ENCODE peak calls at places on chromosomes 6 and 20, in four cellular contexts. C is osteocyte, I is tibial nerve, D is HL-60. P is an unnamed sample.

GRCh38 chr20:542777-543368 is 717 bp downstream of the CSNK2A1 start:
- DNase-seq in I (no peak), D (no peak), C (peak; percentile 76), P (no peak)

GRCh38 chr6:85569323-85569722 is 24.3 kb downstream of the SNX14 start:
- DNase-seq in D (no peak), C (no peak), I (no peak), P (no peak)

GRCh38 chr6:43979525-43979924 is 147.7 kb downstream of the MRPL14 start:
- DNase-seq in C (no peak), I (no peak), D (no peak), P (no peak)

GRCh38 chr6:71979911-71980310 is 93.6 kb downstream of the RIMS1 start:
- DNase-seq in D (no peak), I (no peak), C (no peak), P (no peak)

GRCh38 chr6:42960243-42961019 is at the start of gene GNMT:
- DNase-seq in I (no peak), D (no peak), C (no peak), P (no peak)

GRCh38 chr6:107264357-107264831 is 149.1 kb upstream of the BEND3 start:
- DNase-seq in C (no peak), I (no peak), D (no peak), P (no peak)

GRCh38 chr20:60137657-60138245 is 179.5 kb downstream of the CDH26 start:
- DNase-seq in I (no peak), D (no peak), C (no peak), P (no peak)

GRCh38 chr6:21522773-21523490 is 70.6 kb upstream of the SOX4 start:
- DNase-seq in C (no peak), D (no peak), I (no peak), P (no peak)

GRCh38 chr6:85364354-85364753 is 85.5 kb upstream of the NT5E start:
- DNase-seq in I (no peak), D (no peak), C (no peak), P (no peak)

GRCh38 chr20:23484081-23484480 is 6.8 kb upstream of the CST8 start:
- DNase-seq in D (no peak), I (no peak), C (no peak), P (no peak)

GRCh38 chr20:39083781-39084180 is 121.6 kb downstream of the DHX35 start:
- DNase-seq in I (no peak), D (no peak), C (no peak), P (no peak)

GRCh38 chr6:26065952-26066380 is 21.3 kb upstream of the HFE start:
- DNase-seq in D (peak; percentile 47), C (no peak), I (peak; percentile 77), P (no peak)

GRCh38 chr20:33026779-33027759 is 4.4 kb upstream of the BPIFB6 start:
- DNase-seq in I (no peak), D (no peak), C (no peak), P (no peak)

GRCh38 chr6:18823782-18824386 is 436.7 kb downstream of the RNF144B start:
- DNase-seq in D (peak; percentile 29), C (no peak), I (no peak), P (no peak)

GRCh38 chr6:73362869-73363536 is 545 bp downstream of the KHDC3L start:
- DNase-seq in C (no peak), I (no peak), D (no peak), P (no peak)

GRCh38 chr6:62362097-62362496 is 76.1 kb upstream of the KHDRBS2 start:
- DNase-seq in D (no peak), I (no peak), C (no peak), P (no peak)

GRCh38 chr6:88908598-88909548 is 54.5 kb downstream of the RNGTT start:
- DNase-seq in D (no peak), I (no peak), C (no peak), P (no peak)

GRCh38 chr6:55875420-55875819 is at the start of gene BMP5:
- DNase-seq in C (no peak), D (no peak), I (no peak), P (no peak)

GRCh38 chr6:2865270-2866182 is 23.9 kb upstream of the SERPINB1 start:
- DNase-seq in C (no peak), I (no peak), D (no peak), P (no peak)

GRCh38 chr6:11093065-11093590 is 506 bp upstream of the SMIM13 start:
- DNase-seq in I (no peak), C (no peak), D (no peak), P (no peak)

GRCh38 chr6:159077123-159077522 is 32.3 kb upstream of the TAGAP start:
- DNase-seq in I (no peak), D (no peak), C (peak; percentile 53), P (no peak)

GRCh38 chr6:46511320-46511719 is 20.1 kb upstream of the RCAN2 start:
- DNase-seq in C (no peak), I (no peak), D (no peak), P (no peak)

GRCh38 chr6:71222676-71223075 is 65.9 kb upstream of the OGFRL1 start:
- DNase-seq in D (no peak), C (no peak), I (no peak), P (no peak)

GRCh38 chr6:28137458-28138020 is 4.1 kb upstream of the ZKSCAN8 start:
- DNase-seq in I (no peak), C (no peak), D (no peak), P (no peak)

GRCh38 chr20:48823960-48824497 is 3.8 kb downstream of the PREX1 start:
- DNase-seq in D (no peak), I (peak; percentile 15), C (no peak), P (peak; percentile 20)

GRCh38 chr6:146850238-146850896 is 251.6 kb downstream of the ADGB start:
- DNase-seq in I (no peak), C (no peak), D (no peak), P (no peak)

GRCh38 chr6:156057869-156058268 is 602.2 kb upstream of the NOX3 start:
- DNase-seq in C (no peak), D (no peak), I (no peak), P (peak; percentile 65)

GRCh38 chr6:27495386-27496135 is 22.7 kb upstream of the ZNF184 start:
- DNase-seq in C (no peak), D (no peak), I (peak; percentile 59), P (peak; percentile 79)

GRCh38 chr6:147549531-147549930 is 41.0 kb downstream of the SAMD5 start:
- DNase-seq in D (no peak), I (no peak), C (no peak), P (no peak)

GRCh38 chr6:5201271-5201670 is 59.5 kb downstream of the LYRM4 start:
- DNase-seq in D (no peak), I (no peak), C (no peak), P (no peak)

GRCh38 chr6:36284359-36284758 is 14.5 kb downstream of the PNPLA1 start:
- DNase-seq in D (no peak), C (no peak), I (no peak), P (no peak)

GRCh38 chr20:51641866-51642265 is 99.3 kb upstream of the NFATC2 start:
- DNase-seq in D (no peak), C (no peak), I (no peak), P (no peak)

GRCh38 chr6:107741191-107741680 is 82.9 kb downstream of the SCML4 start:
- DNase-seq in I (no peak), D (no peak), C (no peak), P (no peak)

GRCh38 chr20:62952373-62953166 is at the start of gene SLC17A9:
- DNase-seq in I (peak; percentile 34), C (no peak), D (peak; percentile 95), P (peak; percentile 87)

GRCh38 chr6:7108964-7109836 is 1.4 kb downstream of the RREB1 start:
- DNase-seq in D (no peak), C (peak; percentile 80), I (peak; percentile 73), P (peak; percentile 81)

GRCh38 chr6:45898941-45899682 is 116.5 kb downstream of the CLIC5 start:
- DNase-seq in I (no peak), C (no peak), D (no peak), P (no peak)

GRCh38 chr6:125018136-125018535 is 55.9 kb downstream of the RNF217 start:
- DNase-seq in D (no peak), I (no peak), C (no peak), P (no peak)

GRCh38 chr6:137819740-137820139 is 47.3 kb upstream of the TNFAIP3 start:
- DNase-seq in D (no peak), I (no peak), C (no peak), P (no peak)

GRCh38 chr20:2102585-2103453 is 1.2 kb downstream of the STK35 start:
- DNase-seq in I (peak; percentile 82), C (peak; percentile 93), D (peak; percentile 74), P (peak; percentile 37)

GRCh38 chr20:2103454-2104153 is 2.0 kb downstream of the STK35 start:
- DNase-seq in D (no peak), C (no peak), I (no peak), P (no peak)

GRCh38 chr20:2101057-2101934 is at the start of gene STK35:
- DNase-seq in D (no peak), I (no peak), C (peak; percentile 88), P (no peak)

GRCh38 chr20:2104236-2104635 is 2.6 kb downstream of the STK35 start:
- DNase-seq in I (no peak), C (no peak), D (no peak), P (no peak)

GRCh38 chr20:2101935-2102584 is 433 bp downstream of the STK35 start:
- DNase-seq in C (peak; percentile 96), I (peak; percentile 88), D (peak; percentile 80), P (peak; percentile 95)
- TF ChIP-seq CTCF in C (no peak), I (no peak), D (no peak), P (no peak)

GRCh38 chr20:45944965-45945677 is 10.6 kb downstream of the PCIF1 start:
- DNase-seq in I (no peak), C (no peak), D (no peak), P (no peak)
- TF ChIP-seq CTCF in I (no peak), C (no peak), D (no peak), P (no peak)

GRCh38 chr6:169968541-169969270 is 217.3 kb downstream of the ERMARD start:
- DNase-seq in D (no peak), C (peak; percentile 70), I (no peak), P (no peak)
- TF ChIP-seq CTCF in D (no peak), C (no peak), I (no peak), P (no peak)

DNA sequence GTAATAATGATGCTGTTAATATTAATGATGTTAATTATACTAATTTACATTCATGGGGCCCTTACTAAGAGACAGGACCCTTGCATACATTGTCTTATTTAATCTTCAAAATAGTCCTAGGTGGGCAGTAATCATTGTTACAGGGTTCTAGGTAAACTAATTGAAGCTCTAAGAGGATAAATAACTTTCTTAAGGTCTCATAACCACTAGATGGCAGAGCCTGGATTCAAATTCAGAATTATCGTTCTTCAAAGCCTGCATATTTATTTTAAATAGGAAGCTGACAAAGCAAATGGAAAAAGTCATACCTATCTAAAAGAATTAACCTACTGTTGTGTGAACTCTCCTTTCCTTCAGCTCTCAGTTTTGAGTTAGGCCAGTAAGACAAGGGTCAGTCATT is 23.5 kb downstream of the PTCHD4 start:
- DNase-seq in I (no peak), C (no peak), D (no peak), P (no peak)
- TF ChIP-seq CTCF in I (no peak), C (peak; percentile 68), D (no peak), P (no peak)